ENCODE peak calls at places on chromosome X, in five cellular contexts. C, P, D, T and Z are unnamed samples.

GRCh38 chrX:11678174-11678573 is 12.5 kb upstream of the ARHGAP6 start:
- DNase-seq in P (no peak), C (no peak), T (no peak), D (no peak), Z (peak; percentile 3)

GRCh38 chrX:11265352-11265751 is 27.9 kb upstream of the AMELX start:
- DNase-seq in T (no peak), P (no peak), C (no peak), D (no peak), Z (no peak)

GRCh38 chrX:10393899-10394298 is 226.5 kb downstream of the MID1 start:
- DNase-seq in C (no peak), P (no peak), T (no peak), D (no peak), Z (peak; percentile 46)

GRCh38 chrX:96126182-96126581 is 558.5 kb upstream of the DIAPH2 start:
- DNase-seq in P (no peak), C (no peak), T (no peak), D (no peak), Z (no peak)

GRCh38 chrX:23269923-23270322 is 64.7 kb upstream of the PTCHD1 start:
- DNase-seq in P (no peak), D (no peak), C (no peak), T (no peak), Z (no peak)

GRCh38 chrX:83845397-83845796 is 15.5 kb upstream of the CYLC1 start:
- DNase-seq in T (peak; percentile 28), C (peak; percentile 78), D (peak; percentile 23), P (no peak), Z (peak; percentile 58)

GRCh38 chrX:108123591-108124366 is 32.2 kb downstream of the ATG4A start:
- DNase-seq in T (peak; percentile 7), D (no peak), C (no peak), P (no peak), Z (no peak)

GRCh38 chrX:10726647-10727046 is 106.3 kb upstream of the MID1 start:
- DNase-seq in P (no peak), T (no peak), C (no peak), D (no peak), Z (no peak)

GRCh38 chrX:1493877-1494510 is 41.3 kb upstream of the ASMTL start:
- DNase-seq in C (peak; percentile 94), T (no peak), D (no peak), P (no peak), Z (no peak)